ENCODE peak calls at places on chromosome 4, in five cellular contexts. H, R, N, C and K are unnamed samples.

GRCh38 chr4:113169368-113169767 is 119.9 kb downstream of the ANK2 start:
- DNase-seq in R (no peak), N (no peak), H (no peak), C (peak), K (no peak)

GRCh38 chr4:113106076-113106475 is 56.6 kb downstream of the ANK2 start:
- DNase-seq in R (peak), C (peak), H (no peak), N (peak), K (no peak)

GRCh38 chr4:71460368-71460767 is 121.5 kb downstream of the SLC4A4 start:
- DNase-seq in R (no peak), H (no peak), N (no peak), C (no peak), K (no peak)

GRCh38 chr4:2800691-2801596 is 8.1 kb downstream of the SH3BP2 start:
- DNase-seq in C (peak), H (peak), N (no peak), R (peak), K (peak)

GRCh38 chr4:38924266-38924827 is 56.7 kb downstream of the FAM114A1 start:
- DNase-seq in R (no peak), N (no peak), H (no peak), C (no peak), K (no peak)

GRCh38 chr4:2712261-2712842 is 43.8 kb downstream of the TNIP2 start:
- DNase-seq in H (no peak), R (peak), C (peak), N (no peak), K (no peak)

GRCh38 chr4:184370711-184371389 is 103.5 kb downstream of the IRF2 start:
- DNase-seq in H (no peak), C (no peak), R (peak), N (no peak), K (no peak)

GRCh38 chr4:33381806-33382205 is 2661.6 kb downstream of the PCDH7 start:
- DNase-seq in N (no peak), R (no peak), H (no peak), C (no peak), K (no peak)

GRCh38 chr4:77172336-77172735 is 15.3 kb downstream of the CCNG2 start:
- DNase-seq in C (no peak), H (no peak), R (peak), N (peak), K (no peak)

GRCh38 chr4:130395871-130396270 is 1299.9 kb downstream of the C4orf33 start:
- DNase-seq in R (peak), C (no peak), N (no peak), H (no peak), K (no peak)

GRCh38 chr4:24973471-24974251 is 57.1 kb downstream of the LGI2 start:
- DNase-seq in H (peak), R (peak), C (no peak), N (peak), K (peak)

GRCh38 chr4:155592568-155593343 is 73.9 kb upstream of the GUCY1A1 start:
- DNase-seq in R (peak), N (peak), C (no peak), H (no peak), K (no peak)

GRCh38 chr4:107760281-107760947 is 40.4 kb upstream of the PAPSS1 start:
- DNase-seq in C (no peak), N (no peak), R (peak), H (no peak), K (peak)

GRCh38 chr4:139943277-139943676 is 210.7 kb downstream of the MAML3 start:
- DNase-seq in H (no peak), R (no peak), C (peak), N (no peak), K (no peak)

GRCh38 chr4:134337584-134337983 is 136.0 kb upstream of the PABPC4L start:
- DNase-seq in H (no peak), R (no peak), C (no peak), N (no peak), K (no peak)